ENCODE peak calls at places on chromosomes 3 and 15, in five cellular contexts. U is astrocyte, X is GM12878, L is IMR-90, N is kidney epithelial cell. Q is an unnamed sample.

GRCh38 chr3:150215616-150216015 is 192.5 kb upstream of the TSC22D2 start:
- DNase-seq in U (peak; percentile 67), X (no peak), L (peak; percentile 45), N (no peak), Q (no peak)

GRCh38 chr3:52481819-52482521 is 13.2 kb upstream of the STAB1 start:
- DNase-seq in U (no peak), X (no peak), L (peak; percentile 4), N (no peak), Q (no peak)

GRCh38 chr15:45088801-45089711 is 24.9 kb downstream of the DUOX2 start:
- DNase-seq in U (no peak), X (no peak), L (no peak), N (no peak), Q (no peak)

GRCh38 chr3:191380001-191380400 is 49.7 kb upstream of the UTS2B start:
- DNase-seq in U (no peak), X (no peak), L (no peak), N (no peak), Q (no peak)

GRCh38 chr3:152298393-152299242 is 29.9 kb downstream of the MBNL1 start:
- DNase-seq in U (peak; percentile 95), X (peak; percentile 74), L (peak; percentile 99), N (no peak), Q (peak; percentile 97)

GRCh38 chr3:23938657-23939056 is 6.4 kb upstream of the NR1D2 start:
- DNase-seq in U (no peak), X (no peak), L (no peak), N (no peak), Q (no peak)

GRCh38 chr15:75347222-75348033 is 589 bp downstream of the NEIL1 start:
- DNase-seq in U (no peak), X (no peak), L (no peak), N (no peak), Q (no peak)

GRCh38 chr15:58522391-58522790 is 90.6 kb downstream of the LIPC start:
- DNase-seq in U (no peak), X (no peak), L (no peak), N (no peak), Q (no peak)

GRCh38 chr15:51243774-51244173 is 94.6 kb downstream of the CYP19A1 start:
- DNase-seq in U (no peak), X (no peak), L (peak; percentile 16), N (no peak), Q (no peak)

GRCh38 chr3:185325946-185326791 is 36.8 kb upstream of the MAP3K13 start:
- DNase-seq in U (no peak), X (no peak), L (no peak), N (no peak), Q (no peak)

GRCh38 chr3:59486468-59486964 is 436.7 kb upstream of the CFAP20DC start:
- DNase-seq in U (no peak), X (no peak), L (no peak), N (no peak), Q (no peak)

GRCh38 chr3:175255698-175256097 is 396.6 kb downstream of the NAALADL2 start:
- DNase-seq in U (peak; percentile 60), X (no peak), L (peak; percentile 92), N (peak; percentile 50), Q (no peak)

GRCh38 chr3:30768703-30769550 is 125.5 kb downstream of the GADL1 start:
- DNase-seq in U (peak; percentile 33), X (no peak), L (peak; percentile 58), N (peak; percentile 44), Q (no peak)

GRCh38 chr3:99545941-99546580 is 92.3 kb upstream of the COL8A1 start:
- DNase-seq in U (no peak), X (no peak), L (peak; percentile 45), N (no peak), Q (no peak)

GRCh38 chr3:15063238-15063637 is 1.9 kb downstream of the MRPS25 start:
- DNase-seq in U (no peak), X (no peak), L (no peak), N (no peak), Q (no peak)

GRCh38 chr3:140285380-140285779 is 350.4 kb downstream of the CLSTN2 start:
- DNase-seq in U (no peak), X (no peak), L (no peak), N (no peak), Q (no peak)

GRCh38 chr15:67187351-67187854 is 67.1 kb downstream of the AAGAB start:
- DNase-seq in U (no peak), X (no peak), L (no peak), N (no peak), Q (no peak)

GRCh38 chr3:110378481-110378880 is 693.1 kb upstream of the NECTIN3 start:
- DNase-seq in U (no peak), X (no peak), L (peak; percentile 55), N (no peak), Q (no peak)

GRCh38 chr3:67048067-67048715 is 50.1 kb downstream of the KBTBD8 start:
- DNase-seq in U (no peak), X (peak; percentile 47), L (no peak), N (no peak), Q (no peak)

GRCh38 chr3:11495948-11496557 is 147.7 kb downstream of the VGLL4 start:
- DNase-seq in U (peak; percentile 93), X (no peak), L (no peak), N (peak; percentile 42), Q (no peak)

GRCh38 chr15:75067123-75067854 is 43.9 kb downstream of the PPCDC start:
- DNase-seq in U (peak; percentile 82), X (no peak), L (peak; percentile 73), N (no peak), Q (no peak)

GRCh38 chr3:123258811-123259420 is 57.2 kb downstream of the SEC22A start:
- DNase-seq in U (peak; percentile 20), X (no peak), L (peak; percentile 69), N (no peak), Q (no peak)

GRCh38 chr3:172839679-172840078 is 89.2 kb downstream of the ECT2 start:
- DNase-seq in U (no peak), X (no peak), L (no peak), N (no peak), Q (no peak)

GRCh38 chr15:95469601-95470000 is 860.9 kb upstream of the NR2F2 start:
- DNase-seq in U (no peak), X (no peak), L (no peak), N (no peak), Q (no peak)

GRCh38 chr15:68566377-68566954 is 12.3 kb upstream of the CORO2B start:
- DNase-seq in U (no peak), X (no peak), L (no peak), N (no peak), Q (no peak)

GRCh38 chr3:87332789-87333188 is 56.4 kb upstream of the POU1F1 start:
- DNase-seq in U (no peak), X (no peak), L (no peak), N (no peak), Q (no peak)

GRCh38 chr3:12644297-12644937 is 19.5 kb downstream of the RAF1 start:
- DNase-seq in U (peak; percentile 88), X (no peak), L (peak; percentile 82), N (no peak), Q (peak; percentile 58)

GRCh38 chr15:29692527-29692926 is 129.7 kb downstream of the TJP1 start:
- DNase-seq in U (no peak), X (no peak), L (no peak), N (no peak), Q (no peak)

GRCh38 chr15:29693225-29693624 is 129.0 kb downstream of the TJP1 start:
- DNase-seq in U (no peak), X (no peak), L (no peak), N (no peak), Q (no peak)

GRCh38 chr15:29698030-29698701 is 124.1 kb downstream of the TJP1 start:
- DNase-seq in U (peak; percentile 87), X (no peak), L (peak; percentile 94), N (peak; percentile 72), Q (peak; percentile 26)

GRCh38 chr15:29696950-29697738 is 125.1 kb downstream of the TJP1 start:
- DNase-seq in U (no peak), X (no peak), L (no peak), N (no peak), Q (no peak)

GRCh38 chr15:29695486-29696167 is 126.6 kb downstream of the TJP1 start:
- DNase-seq in U (no peak), X (no peak), L (no peak), N (no peak), Q (no peak)
- TF ChIP-seq CTCF in U (no peak), X (peak; percentile 13), L (no peak), N (no peak), Q (no peak)

GRCh38 chr3:177358085-177358967 is 161.0 kb upstream of the TBL1XR1 start:
- DNase-seq in U (peak; percentile 85), X (peak; percentile 83), L (peak; percentile 56), N (no peak), Q (no peak)
- H3K4me3 ChIP-seq in U (peak overlapping the region; percentile 17), X (peak overlapping the region; percentile 51), L (no peak overlapping the region), N (no peak overlapping the region), Q (no peak overlapping the region)

GRCh38 chr3:124886168-124887051 is 755 bp downstream of the ITGB5 start:
- DNase-seq in U (no peak), X (no peak), L (peak; percentile 38), N (no peak), Q (no peak)
- TF ChIP-seq CTCF in U (no peak), X (no peak), L (no peak), N (peak; percentile 6), Q (no peak)

DNA sequence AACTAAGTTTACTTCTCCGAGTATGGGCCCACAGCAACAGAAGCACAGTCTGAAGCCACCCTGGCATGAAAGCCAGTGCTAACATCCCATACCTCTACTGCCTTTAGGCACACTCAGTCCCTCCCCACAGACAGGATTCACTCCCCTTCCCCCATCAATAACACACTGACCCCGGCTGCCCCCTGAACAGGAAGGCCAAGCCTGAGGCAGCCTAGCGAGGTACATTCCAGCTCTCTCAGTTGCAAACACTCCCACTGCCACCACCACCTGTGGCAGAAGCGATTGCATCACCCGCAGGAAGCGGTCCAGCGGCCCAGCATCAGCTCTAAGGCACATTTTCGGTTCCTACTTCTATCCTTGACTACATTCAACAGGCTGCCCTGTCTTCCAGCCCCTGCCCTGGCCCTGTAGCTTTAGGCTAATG is 7.0 kb upstream of the BMF start:
- DNase-seq in U (no peak), X (peak; percentile 83), L (no peak), N (no peak), Q (no peak)
- H3K4me3 ChIP-seq in U (no peak overlapping the region), X (no peak overlapping the region), L (no peak overlapping the region), N (no peak overlapping the region), Q (no peak overlapping the region)